ENCODE peak calls at places on chromosomes 3 and 15, in seven cellular contexts. M is right lobe of liver, S is brain microvascular endothelial cell, D is thyroid gland, Z is endothelial cell, Y is sigmoid colon, N is gastrocnemius medialis. W is an unnamed sample.

GRCh38 chr3:13853978-13854296 is 25.9 kb downstream of the WNT7A start:
- DNase-seq in D (no peak), N (no peak), Y (no peak), Z (no peak), S (no peak), M (peak), W (no peak)

GRCh38 chr3:122560680-122561079 is 3.4 kb downstream of the PARP9 start:
- DNase-seq in N (no peak), M (no peak), S (peak), Z (peak), Y (no peak), D (peak), W (peak)

GRCh38 chr3:168223085-168223484 is 127.4 kb upstream of the GOLIM4 start:
- DNase-seq in Z (no peak), Y (no peak), M (no peak), S (no peak), N (no peak), D (no peak), W (no peak)

GRCh38 chr3:13656584-13657301 is 107.8 kb downstream of the FBLN2 start:
- DNase-seq in Y (no peak), M (no peak), S (no peak), N (no peak), Z (no peak), D (no peak), W (no peak)

GRCh38 chr3:138078901-138079344 is 36.5 kb downstream of the DZIP1L start:
- DNase-seq in Y (no peak), N (no peak), Z (no peak), S (peak), D (no peak), M (no peak), W (no peak)

GRCh38 chr3:113153499-113154107 is 57.8 kb upstream of the BOC start:
- DNase-seq in S (no peak), N (no peak), Y (no peak), M (no peak), D (no peak), Z (no peak), W (no peak)

GRCh38 chr3:56180433-56180832 is 287.8 kb downstream of the ERC2 start:
- DNase-seq in D (no peak), S (no peak), Z (no peak), Y (no peak), N (no peak), M (no peak), W (no peak)

GRCh38 chr3:175304437-175304836 is 445.3 kb downstream of the NAALADL2 start:
- DNase-seq in Y (no peak), D (no peak), N (peak), M (no peak), Z (no peak), S (no peak), W (no peak)

GRCh38 chr3:198076722-198077308 is 116.8 kb downstream of the LMLN start:
- DNase-seq in D (no peak), S (no peak), Z (no peak), M (no peak), N (no peak), Y (no peak), W (no peak)

GRCh38 chr3:133209871-133210550 is 171.8 kb downstream of the TMEM108 start:
- DNase-seq in Z (no peak), D (no peak), Y (no peak), S (peak), N (no peak), M (no peak), W (no peak)

GRCh38 chr15:89450076-89451006 is 46.0 kb downstream of the RHCG start:
- DNase-seq in D (no peak), M (no peak), N (no peak), Z (no peak), Y (peak), S (no peak), W (no peak)

GRCh38 chr15:39621961-39622360 is 41.1 kb downstream of the THBS1 start:
- DNase-seq in D (no peak), N (no peak), Z (no peak), Y (no peak), M (no peak), S (no peak), W (no peak)

GRCh38 chr3:31957106-31957505 is 24.0 kb downstream of the OSBPL10 start:
- DNase-seq in S (no peak), D (no peak), Y (no peak), N (no peak), M (no peak), Z (no peak), W (no peak)

GRCh38 chr3:72112435-72112834 is 327.5 kb upstream of the PROK2 start:
- DNase-seq in Z (no peak), N (no peak), S (no peak), M (no peak), D (no peak), Y (no peak), W (no peak)

GRCh38 chr15:68303560-68304436 is 26.3 kb downstream of the FEM1B start:
- DNase-seq in D (no peak), M (no peak), Y (no peak), N (no peak), Z (no peak), S (no peak), W (no peak)

GRCh38 chr3:98799479-98799878 is 36.3 kb downstream of the ST3GAL6 start:
- DNase-seq in Y (no peak), M (no peak), Z (no peak), N (no peak), S (no peak), D (no peak), W (no peak)

GRCh38 chr3:156608601-156609000 is 53.7 kb upstream of the SSR3 start:
- DNase-seq in Z (no peak), M (no peak), Y (no peak), N (no peak), D (no peak), S (no peak), W (no peak)
- TF ChIP-seq CTCF in Z (no peak), M (no peak), Y (no peak), N (no peak), D (no peak), S (no peak), W (no peak)

DNA sequence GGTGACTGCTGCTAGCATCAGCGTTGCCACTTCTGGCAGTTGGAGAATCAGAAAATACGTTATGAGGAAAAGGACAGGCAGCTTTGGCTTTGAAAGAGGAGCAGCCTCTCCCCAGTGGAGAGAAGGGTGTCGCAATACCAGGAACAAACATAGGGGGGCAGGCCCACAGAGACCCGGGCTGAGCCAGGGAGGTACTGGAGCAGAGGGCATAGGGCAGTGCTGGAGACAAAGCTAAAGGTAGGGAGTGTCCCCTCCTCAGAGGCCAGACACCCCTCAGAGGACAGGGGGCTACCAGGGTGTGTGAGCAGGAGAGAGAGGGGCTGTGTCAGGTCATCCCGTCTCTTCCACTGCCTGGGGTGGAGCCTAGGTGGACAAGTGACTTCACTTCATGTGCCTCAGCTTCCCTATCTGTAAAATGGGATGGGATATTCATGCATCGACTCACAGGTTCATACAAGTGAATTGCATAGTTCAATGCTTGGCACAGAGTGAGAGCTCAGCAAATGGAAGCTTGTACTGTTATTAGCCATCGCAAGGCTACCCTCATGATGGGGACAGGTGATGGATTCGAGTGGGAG is 49.7 kb upstream of the LIMD1 start:
- DNase-seq in Z (no peak), N (peak), S (no peak), Y (no peak), M (peak), D (no peak), W (no peak)
- TF ChIP-seq CTCF in Z (peak), N (no peak), S (peak), Y (no peak), M (peak), D (no peak), W (no peak)

DNA sequence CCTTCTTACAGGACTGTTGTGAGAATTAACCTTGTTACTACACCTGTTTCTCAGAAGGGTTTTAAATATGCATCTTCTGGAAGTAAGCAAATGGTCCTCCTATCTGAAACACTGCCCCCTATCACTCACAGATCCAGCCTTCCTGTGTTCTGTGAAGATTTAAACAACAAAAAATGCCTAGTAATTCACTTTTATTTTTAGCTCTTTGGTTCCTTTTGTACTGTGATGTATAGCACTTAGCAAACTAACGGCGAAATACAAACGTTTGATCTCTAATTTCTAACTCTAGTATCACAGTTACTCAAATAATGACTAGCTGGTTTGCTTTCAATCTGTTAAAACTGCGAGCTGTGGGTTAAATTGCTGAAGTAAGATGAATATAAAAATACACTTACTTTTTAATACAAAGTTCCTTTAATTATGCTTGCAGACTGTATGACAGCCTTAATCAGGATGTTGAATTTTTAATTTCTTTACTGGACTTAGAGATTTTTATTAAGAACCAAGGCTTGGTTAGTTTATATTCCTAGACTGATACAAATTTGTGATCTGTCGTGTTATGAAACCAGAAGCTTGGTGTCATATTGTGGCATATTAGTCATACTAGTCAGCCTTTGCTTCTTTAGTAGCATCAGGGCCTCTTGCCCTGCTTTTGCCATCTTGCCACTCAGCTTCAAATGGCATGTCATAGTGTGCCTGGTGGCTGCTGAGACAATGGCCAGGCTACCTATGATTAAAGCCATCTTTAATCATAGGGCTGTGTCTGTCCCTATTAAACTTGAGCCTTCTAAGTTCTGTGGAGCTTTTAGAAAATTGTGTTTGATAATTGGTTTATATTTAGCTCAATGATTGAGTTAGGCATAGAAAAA is 9.2 kb downstream of the EIF3J start:
- DNase-seq in S (peak), D (no peak), Z (no peak), Y (no peak), M (no peak), N (peak), W (no peak)
- TF ChIP-seq CTCF in S (peak), D (no peak), Z (no peak), Y (no peak), M (no peak), N (no peak), W (peak)

DNA sequence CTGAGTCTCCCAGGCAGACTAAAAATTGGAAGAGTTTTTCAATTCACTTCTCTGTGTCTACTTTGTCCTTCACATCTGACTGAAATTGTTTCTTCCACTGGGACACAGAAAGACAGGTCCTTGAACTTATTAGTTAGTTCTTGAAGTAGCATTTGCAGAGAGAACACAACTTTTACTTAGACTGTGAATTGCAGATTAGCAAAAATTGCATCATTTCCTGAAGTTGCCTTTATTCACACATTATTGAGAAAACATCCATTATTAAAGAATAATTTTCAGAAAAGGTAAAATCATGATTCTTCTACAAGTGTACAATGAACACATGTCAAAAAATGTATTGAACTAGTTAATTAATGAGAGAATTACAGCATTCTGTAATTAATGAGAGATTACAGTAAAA is 1.4 kb upstream of the COMMD2 start:
- DNase-seq in Z (no peak), S (no peak), Y (no peak), M (no peak), N (no peak), D (no peak), W (no peak)
- TF ChIP-seq CTCF in Z (no peak), S (no peak), Y (no peak), M (no peak), N (no peak), D (no peak), W (no peak)

W was measured in neural crest cell.